ENCODE peak calls at places on chromosomes 4 and X, in eight cellular contexts. X is posterior cingulate gyrus, S is KBM-7, U is transverse colon, I is left ventricle myocardium superior, B is heart right ventricle, Y is stomach, F is IMR-90. C is an unnamed sample.

GRCh38 chr4:16461362-16461761 is 235.1 kb upstream of the TAPT1 start:
- DNase-seq in X (no peak), S (no peak), U (no peak), I (no peak), B (no peak), Y (no peak), F (no peak), C (no peak)

GRCh38 chr4:42654606-42655005 is 2.3 kb downstream of the ATP8A1 start:
- DNase-seq in X (no peak), S (peak), U (no peak), I (no peak), B (no peak), Y (no peak), F (peak), C (no peak)

GRCh38 chr4:99383381-99383780 is 30.8 kb upstream of the ADH1C start:
- DNase-seq in X (no peak), S (no peak), U (no peak), I (no peak), B (no peak), Y (no peak), F (peak), C (no peak)

GRCh38 chr4:74117024-74117534 is 18.1 kb upstream of the CXCL2 start:
- DNase-seq in X (peak), S (no peak), U (peak), I (peak), B (peak), Y (peak), F (peak), C (no peak)

GRCh38 chr4:107863850-107864371 is 39.2 kb downstream of the SGMS2 start:
- DNase-seq in X (peak), S (no peak), U (peak), I (peak), B (peak), Y (peak), F (peak), C (no peak)

GRCh38 chr4:83408958-83409357 is 46.7 kb downstream of the HELQ start:
- DNase-seq in X (no peak), S (no peak), U (no peak), I (no peak), B (no peak), Y (no peak), F (no peak), C (no peak)

GRCh38 chr4:952881-953573 is 20.3 kb downstream of the DGKQ start:
- DNase-seq in X (peak), S (no peak), U (no peak), I (no peak), B (no peak), Y (no peak), F (no peak), C (peak)

GRCh38 chrX:41491267-41492004 is 44.3 kb downstream of the NYX start:
- DNase-seq in X (no peak), S (peak), U (no peak), I (no peak), B (no peak), Y (no peak), F (peak), C (no peak)

GRCh38 chr4:74790652-74791051 is 3.7 kb downstream of the BTC start:
- DNase-seq in X (no peak), S (no peak), U (no peak), I (no peak), B (no peak), Y (no peak), F (no peak), C (no peak)

GRCh38 chr4:183503497-183504063 is 1.3 kb upstream of the ING2 start:
- DNase-seq in X (no peak), S (no peak), U (no peak), I (no peak), B (no peak), Y (no peak), F (no peak), C (no peak)

GRCh38 chrX:31271615-31272471 is 200.0 kb upstream of the FTHL17 start:
- DNase-seq in X (no peak), S (no peak), U (no peak), I (no peak), B (no peak), Y (no peak), F (peak), C (no peak)

GRCh38 chrX:68808686-68809357 is 20.0 kb upstream of the EFNB1 start:
- DNase-seq in X (no peak), S (peak), U (no peak), I (peak), B (peak), Y (no peak), F (no peak), C (no peak)

GRCh38 chr4:111362891-111363290 is 740.0 kb upstream of the PITX2 start:
- DNase-seq in X (no peak), S (no peak), U (no peak), I (no peak), B (peak), Y (no peak), F (peak), C (no peak)

GRCh38 chr4:25810815-25811690 is 51.7 kb downstream of the SEL1L3 start:
- DNase-seq in X (no peak), S (no peak), U (no peak), I (no peak), B (no peak), Y (no peak), F (peak), C (no peak)

GRCh38 chr4:48986654-48987164 is 634 bp downstream of the CWH43 start:
- DNase-seq in X (no peak), S (no peak), U (peak), I (no peak), B (no peak), Y (no peak), F (no peak), C (no peak)

GRCh38 chr4:185540487-185541125 is 5.3 kb upstream of the PDLIM3 start:
- DNase-seq in X (no peak), S (no peak), U (no peak), I (no peak), B (no peak), Y (no peak), F (no peak), C (no peak)

GRCh38 chr4:121698119-121698732 is 1.4 kb upstream of the ANXA5 start:
- DNase-seq in X (peak), S (no peak), U (no peak), I (peak), B (no peak), Y (no peak), F (no peak), C (no peak)

GRCh38 chr4:95637047-95637600 is 88.4 kb upstream of the UNC5C start:
- DNase-seq in X (no peak), S (no peak), U (no peak), I (no peak), B (no peak), Y (no peak), F (no peak), C (no peak)

GRCh38 chrX:7941390-7942042 is 14.3 kb upstream of the PNPLA4 start:
- DNase-seq in X (no peak), S (peak), U (peak), I (no peak), B (no peak), Y (no peak), F (peak), C (no peak)

GRCh38 chr4:112130903-112131302 is 14.4 kb upstream of the FAM241A start:
- DNase-seq in X (no peak), S (no peak), U (no peak), I (no peak), B (no peak), Y (no peak), F (no peak), C (no peak)

GRCh38 chr4:175927121-175927520 is 115.1 kb upstream of the GPM6A start:
- DNase-seq in X (no peak), S (no peak), U (no peak), I (no peak), B (no peak), Y (no peak), F (no peak), C (no peak)

GRCh38 chr4:113781439-113782040 is 20.0 kb upstream of the CAMK2D start:
- DNase-seq in X (no peak), S (no peak), U (no peak), I (no peak), B (no peak), Y (no peak), F (peak), C (no peak)

GRCh38 chrX:8314881-8315280 is 143.8 kb upstream of the VCX2 start:
- DNase-seq in X (no peak), S (no peak), U (no peak), I (no peak), B (no peak), Y (no peak), F (no peak), C (no peak)

GRCh38 chr4:39933689-39934590 is 43.8 kb downstream of the PDS5A start:
- DNase-seq in X (no peak), S (no peak), U (no peak), I (no peak), B (no peak), Y (no peak), F (peak), C (no peak)

GRCh38 chrX:75655627-75656026 is 129.4 kb downstream of the MAGEE2 start:
- DNase-seq in X (no peak), S (no peak), U (no peak), I (no peak), B (no peak), Y (no peak), F (no peak), C (no peak)

GRCh38 chrX:11105080-11105479 is 6.1 kb upstream of the HCCS start:
- DNase-seq in X (no peak), S (no peak), U (no peak), I (no peak), B (no peak), Y (no peak), F (peak), C (no peak)

GRCh38 chr4:119570401-119570800 is 58.2 kb downstream of the PDE5A start:
- DNase-seq in X (no peak), S (no peak), U (no peak), I (no peak), B (no peak), Y (no peak), F (peak), C (no peak)

GRCh38 chr4:20176881-20177280 is 74.8 kb upstream of the SLIT2 start:
- DNase-seq in X (no peak), S (no peak), U (no peak), I (no peak), B (no peak), Y (no peak), F (peak), C (no peak)

C was measured in T-helper 1 cell.